ENCODE peak calls at places on chromosomes 12 and 14, in five cellular contexts. N is tibial artery, Y is EL, T is head of caudate nucleus, C is H1. S is an unnamed sample.

GRCh38 chr14:62179367-62180018 is 417.3 kb downstream of the SNAPC1 start:
- DNase-seq in N (no peak), Y (peak; percentile 76), T (peak; percentile 25), C (peak; percentile 29), S (no peak)

GRCh38 chr12:113751513-113751912 is 214.6 kb downstream of the RBM19 start:
- DNase-seq in N (no peak), Y (no peak), T (no peak), C (no peak), S (no peak)

GRCh38 chr14:99342204-99342603 is 70.2 kb upstream of the BCL11B start:
- DNase-seq in N (no peak), Y (no peak), T (no peak), C (no peak), S (no peak)

GRCh38 chr14:61048640-61049039 is 67.6 kb downstream of the SLC38A6 start:
- DNase-seq in N (no peak), Y (no peak), T (no peak), C (no peak), S (no peak)

GRCh38 chr14:73817020-73817419 is 34.6 kb upstream of the PTGR2 start:
- DNase-seq in N (no peak), Y (no peak), T (no peak), C (no peak), S (no peak)

GRCh38 chr12:69022674-69023073 is 89.7 kb upstream of the CPM start:
- DNase-seq in N (no peak), Y (no peak), T (no peak), C (no peak), S (no peak)

GRCh38 chr14:21902561-21903199 is 229.1 kb upstream of the OR4E1 start:
- DNase-seq in N (no peak), Y (no peak), T (peak; percentile 52), C (no peak), S (peak; percentile 25)

GRCh38 chr12:21849878-21850277 is 75.4 kb upstream of the KCNJ8 start:
- DNase-seq in N (no peak), Y (no peak), T (no peak), C (no peak), S (no peak)

GRCh38 chr14:51462182-51462581 is 189.5 kb upstream of the FRMD6 start:
- DNase-seq in N (no peak), Y (no peak), T (no peak), C (no peak), S (no peak)

GRCh38 chr12:45732250-45732649 is 2.7 kb downstream of the ARID2 start:
- DNase-seq in N (no peak), Y (peak; percentile 13), T (no peak), C (no peak), S (no peak)

GRCh38 chr12:70052931-70053497 is 190.2 kb upstream of the CNOT2 start:
- DNase-seq in N (no peak), Y (peak; percentile 68), T (no peak), C (no peak), S (no peak)

GRCh38 chr12:17579148-17580026 is 510.6 kb downstream of the RERGL start:
- DNase-seq in N (no peak), Y (no peak), T (no peak), C (no peak), S (no peak)

GRCh38 chr12:80567391-80567790 is 123.4 kb downstream of the PTPRQ start:
- DNase-seq in N (no peak), Y (peak; percentile 33), T (no peak), C (no peak), S (no peak)

GRCh38 chr12:97452230-97452629 is 10.4 kb upstream of the RMST start:
- DNase-seq in N (no peak), Y (no peak), T (no peak), C (no peak), S (no peak)

GRCh38 chr12:124677552-124678356 is 110.3 kb upstream of the NCOR2 start:
- DNase-seq in N (no peak), Y (no peak), T (no peak), C (no peak), S (no peak)

GRCh38 chr14:24162083-24162482 is 1.0 kb downstream of the IRF9 start:
- DNase-seq in N (no peak), Y (peak; percentile 43), T (no peak), C (no peak), S (no peak)